ENCODE peak calls at places on chromosomes 12 and 14, in four cellular contexts. K is esophagus muscularis mucosa, H is ovary, U is heart left ventricle. D is an unnamed sample. For H3K9me3, the result is how much of the 10 kb centered on the place peaks cover.

GRCh38 chr12:34402228-34402898 is 380.1 kb downstream of the ALG10 start:
- DNase-seq in K (peak), H (peak), U (peak), D (peak)

GRCh38 chr14:74302160-74302628 is 540 bp downstream of the ABCD4 start:
- DNase-seq in K (no peak), H (no peak), U (no peak), D (no peak)

GRCh38 chr14:66388516-66388915 is 97.7 kb upstream of the CCDC196 start:
- DNase-seq in K (no peak), H (no peak), U (no peak), D (no peak)

GRCh38 chr12:44193281-44193680 is 357.4 kb downstream of the TMEM117 start:
- DNase-seq in K (no peak), H (no peak), U (no peak), D (no peak)

GRCh38 chr12:73266206-73266605 is 994.0 kb downstream of the TRHDE start:
- DNase-seq in K (no peak), H (no peak), U (no peak), D (no peak)

GRCh38 chr14:63362305-63362914 is 43.7 kb upstream of the GPHB5 start:
- DNase-seq in K (no peak), H (no peak), U (no peak), D (no peak)

GRCh38 chr12:90940872-90941499 is 14.0 kb downstream of the CCER1 start:
- DNase-seq in K (no peak), H (no peak), U (no peak), D (no peak)

GRCh38 chr12:67667276-67668073 is 18.9 kb downstream of the DYRK2 start:
- DNase-seq in K (no peak), H (peak), U (peak), D (peak)

GRCh38 chr14:75545907-75546306 is 23.6 kb downstream of the BATF start:
- DNase-seq in K (no peak), H (no peak), U (no peak), D (no peak)

GRCh38 chr12:70609739-70610491 is 27.3 kb downstream of the PTPRB start:
- DNase-seq in K (no peak), H (peak), U (peak), D (peak)

GRCh38 chr14:58898655-58899316 is 261.0 kb downstream of the DACT1 start:
- DNase-seq in K (no peak), H (no peak), U (no peak), D (peak)

GRCh38 chr14:85572021-85572420 is 42.1 kb downstream of the FLRT2 start:
- DNase-seq in K (no peak), H (no peak), U (no peak), D (no peak)

GRCh38 chr14:98069712-98070133 is 1202.3 kb downstream of the BCL11B start:
- DNase-seq in K (no peak), H (no peak), U (no peak), D (no peak)

GRCh38 chr12:89085421-89085820 is 266.9 kb downstream of the DUSP6 start:
- DNase-seq in K (peak), H (no peak), U (peak), D (peak)

GRCh38 chr14:63996575-63997220 is 143.9 kb downstream of the SYNE2 start:
- DNase-seq in K (no peak), H (no peak), U (no peak), D (no peak)

GRCh38 chr14:29069228-29069627 is 302.6 kb downstream of the FOXG1 start:
- DNase-seq in K (no peak), H (no peak), U (no peak), D (no peak)

GRCh38 chr14:78245238-78245637 is 75.1 kb downstream of the NRXN3 start:
- DNase-seq in K (no peak), H (no peak), U (no peak), D (no peak)

GRCh38 chr14:34465069-34465859 is 3.2 kb upstream of the SPTSSA start:
- DNase-seq in K (no peak), H (no peak), U (no peak), D (no peak)

GRCh38 chr12:113320401-113320800 is 14.5 kb downstream of the SLC8B1 start:
- DNase-seq in K (no peak), H (no peak), U (no peak), D (no peak)

GRCh38 chr14:101070540-101071492 is 167.3 kb upstream of the RTL1 start:
- DNase-seq in K (peak), H (no peak), U (peak), D (no peak)

GRCh38 chr12:104171785-104172563 is 34.0 kb upstream of the NFYB start:
- DNase-seq in K (no peak), H (no peak), U (no peak), D (no peak)

GRCh38 chr12:121577443-121578180 is 3.2 kb downstream of the KDM2B start:
- DNase-seq in K (no peak), H (peak), U (no peak), D (no peak)

GRCh38 chr14:54189358-54190354 is 207.2 kb upstream of the CDKN3 start:
- DNase-seq in K (no peak), H (no peak), U (no peak), D (no peak)

GRCh38 chr14:92471919-92472318 is 41.7 kb upstream of the RIN3 start:
- DNase-seq in K (no peak), H (no peak), U (no peak), D (peak)

GRCh38 chr14:102333395-102333794 is 13.8 kb downstream of the ZNF839 start:
- DNase-seq in K (no peak), H (no peak), U (no peak), D (no peak)

GRCh38 chr12:108722992-108723766 is 8.1 kb downstream of the CORO1C start:
- DNase-seq in K (no peak), H (no peak), U (no peak), D (peak)

GRCh38 chr14:22830329-22831010 is 783 bp downstream of the MRPL52 start:
- DNase-seq in K (no peak), H (no peak), U (no peak), D (no peak)

GRCh38 chr12:72271401-72271740 is 799 bp upstream of the TRHDE start:
- DNase-seq in K (no peak), H (peak), U (no peak), D (no peak)

GRCh38 chr12:126385785-126386184 is 1320.5 kb downstream of the AACS start:
- DNase-seq in K (no peak), H (no peak), U (no peak), D (no peak)

GRCh38 chr12:110079477-110080400 is 31.4 kb upstream of the C12orf76 start:
- DNase-seq in K (no peak), H (no peak), U (peak), D (peak)

GRCh38 chr14:59707778-59708635 is 131.4 kb upstream of the CCDC175 start:
- DNase-seq in K (no peak), H (no peak), U (no peak), D (no peak)

GRCh38 chr14:56244138-56244789 is 126.1 kb downstream of the PELI2 start:
- DNase-seq in K (no peak), H (no peak), U (no peak), D (no peak)

GRCh38 chr12:79409562-79409961 is 281.2 kb downstream of the PAWR start:
- DNase-seq in K (no peak), H (no peak), U (no peak), D (no peak)

GRCh38 chr12:12468575-12468974 is 94.1 kb downstream of the DUSP16 start:
- DNase-seq in K (no peak), H (no peak), U (no peak), D (no peak)
- H3K4me3 ChIP-seq in K (no peak), H (no peak), U (no peak), D (no peak)

GRCh38 chr14:47821134-47821533 is 145.7 kb upstream of the MDGA2 start:
- DNase-seq in K (no peak), H (no peak), U (no peak), D (no peak)
- H3K9me3 ChIP-seq in K (under half), H (under half), U (under half), D (under half)

GRCh38 chr12:54040648-54041047 is 7.8 kb downstream of the HOXC5 start:
- DNase-seq in K (no peak), H (no peak), U (no peak), D (no peak)

GRCh38 chr12:54041097-54041690 is 8.3 kb downstream of the HOXC5 start:
- DNase-seq in K (no peak), H (no peak), U (no peak), D (no peak)

GRCh38 chr12:54045868-54046529 is 7.6 kb upstream of the HOXC4 start:
- DNase-seq in K (no peak), H (no peak), U (no peak), D (no peak)

GRCh38 chr12:54044425-54045093 is 9.1 kb upstream of the HOXC4 start:
- DNase-seq in K (no peak), H (no peak), U (no peak), D (no peak)

GRCh38 chr12:54042970-54043744 is 10.3 kb downstream of the HOXC5 start:
- DNase-seq in K (no peak), H (no peak), U (no peak), D (no peak)
- TF ChIP-seq POLR2A in K (no peak), H (no peak), U (no peak), D (no peak)

GRCh38 chr14:90062852-90063539 is 1.2 kb downstream of the KCNK13 start:
- DNase-seq in K (peak), H (no peak), U (no peak), D (no peak)
- H3K4me3 ChIP-seq in K (peak), H (no peak), U (no peak), D (no peak)

GRCh38 chr14:20048202-20048601 is 11.6 kb upstream of the OR4L1 start:
- DNase-seq in K (no peak), H (no peak), U (no peak), D (no peak)
- H3K9me3 ChIP-seq in K (under half), H (under half), U (under half), D (under half)

GRCh38 chr12:6751767-6752166 is 1.2 kb downstream of the MLF2 start:
- DNase-seq in K (no peak), H (peak), U (no peak), D (peak)

GRCh38 chr12:6742833-6743232 is 10.1 kb downstream of the MLF2 start:
- DNase-seq in K (no peak), H (no peak), U (no peak), D (no peak)

GRCh38 chr12:6750506-6750905 is 2.4 kb downstream of the MLF2 start:
- DNase-seq in K (no peak), H (no peak), U (no peak), D (no peak)

GRCh38 chr12:6748761-6749160 is 4.2 kb downstream of the MLF2 start:
- DNase-seq in K (no peak), H (no peak), U (no peak), D (no peak)

DNA sequence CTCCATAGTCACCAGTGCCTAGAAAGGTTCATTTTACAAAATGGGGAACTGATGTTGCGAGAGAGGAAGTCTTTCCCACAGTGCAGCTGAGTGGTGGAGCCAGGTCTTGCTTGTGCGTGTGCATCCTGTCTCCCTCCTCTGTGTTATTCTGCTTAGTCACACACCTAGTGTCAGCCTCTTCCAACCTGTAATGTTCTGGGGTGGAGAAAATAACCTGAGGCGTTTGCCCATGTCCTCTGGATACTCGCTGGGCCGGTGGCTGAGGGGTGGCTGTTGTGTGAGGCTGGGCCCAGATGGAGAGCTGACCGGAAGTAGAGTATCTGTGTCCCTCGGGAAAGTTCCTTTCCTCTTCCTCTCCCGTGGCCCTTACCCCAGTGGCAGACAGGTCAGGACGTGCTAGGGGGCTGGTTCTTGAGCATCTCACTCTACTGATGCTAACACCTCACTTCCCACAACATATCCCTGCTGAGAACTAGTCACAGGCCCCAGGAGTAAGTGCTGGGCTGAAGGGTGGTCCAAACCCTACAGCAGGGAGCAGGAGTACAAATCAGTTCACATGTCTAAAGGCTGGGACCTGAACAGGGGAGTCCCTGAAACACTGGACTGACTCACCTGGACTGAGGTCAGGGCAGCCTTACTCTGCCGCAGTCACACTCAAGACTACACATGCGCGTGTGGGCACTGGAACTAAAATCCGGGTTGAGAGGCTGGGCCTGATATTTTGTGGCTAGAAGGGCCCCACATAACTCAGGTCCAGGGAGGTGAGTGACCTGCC is 7.0 kb downstream of the MLF2 start:
- DNase-seq in K (no peak), H (no peak), U (no peak), D (no peak)
- TF ChIP-seq POLR2A in K (no peak), H (no peak), U (no peak), D (no peak)

DNA sequence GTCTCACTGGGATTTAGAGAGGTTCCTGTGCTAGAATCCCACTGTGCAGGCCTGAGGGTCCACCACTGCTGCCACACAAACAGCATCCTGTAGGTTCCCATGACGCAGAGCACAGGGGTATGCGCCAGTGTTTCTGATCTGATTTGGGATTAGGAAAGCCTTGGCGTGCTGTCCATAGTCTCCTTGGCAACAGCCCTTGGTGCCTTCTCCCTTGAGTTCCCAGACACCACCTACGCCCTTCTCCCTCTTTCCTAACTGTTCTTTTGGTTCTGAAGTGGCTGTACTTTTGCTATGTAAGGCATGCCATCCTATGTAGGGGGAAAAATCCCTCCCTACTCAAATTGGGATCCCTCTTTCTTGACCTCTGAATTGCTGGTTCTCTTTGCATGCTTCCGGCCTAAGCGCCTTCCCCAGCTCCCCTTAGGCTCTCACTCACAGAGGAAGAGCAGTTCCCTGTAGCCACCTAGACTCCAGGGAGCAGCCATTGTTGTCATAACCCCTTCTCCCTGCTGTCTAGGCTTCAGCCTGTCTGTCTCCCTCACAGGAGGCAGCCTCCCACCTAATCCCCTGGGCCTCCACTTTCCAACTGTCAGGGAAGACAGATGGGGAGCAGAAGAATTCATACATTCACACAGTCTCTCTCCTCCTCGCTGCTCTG is 14.8 kb upstream of the RIC8B start:
- DNase-seq in K (no peak), H (no peak), U (no peak), D (no peak)
- H3K4me3 ChIP-seq in K (no peak), H (no peak), U (no peak), D (no peak)

D was measured in adrenal gland.